ENCODE peak calls at places on chromosomes 5 and 9, in seven cellular contexts. E is choroid plexus epithelial cell, W is endodermal cell, N is GM20000, K is GM13976, O is endothelial cell, T is fibroblast of the aortic adventitia. L is an unnamed sample.
A peak's percentile ranks its signal among the peaks of the same experiment; 100 is the strongest.

GRCh38 chr5:158716668-158717067 is 383.0 kb downstream of the EBF1 start:
- DNase-seq in T (no peak), W (no peak), K (no peak), E (peak; percentile 11), N (no peak), O (no peak), L (no peak)

GRCh38 chr9:72119853-72120252 is 29.4 kb upstream of the GDA start:
- DNase-seq in O (no peak), K (no peak), N (no peak), W (no peak), E (no peak), T (no peak), L (no peak)

GRCh38 chr5:1195916-1196315 is 5.5 kb upstream of the SLC6A19 start:
- DNase-seq in T (no peak), N (no peak), O (no peak), K (no peak), W (no peak), E (no peak), L (no peak)

GRCh38 chr9:92807757-92808725 is 43.4 kb upstream of the BICD2 start:
- DNase-seq in T (no peak), W (peak; percentile 71), N (peak; percentile 33), O (no peak), E (no peak), K (no peak), L (no peak)

GRCh38 chr5:83595217-83595616 is 123.7 kb downstream of the VCAN start:
- DNase-seq in O (no peak), T (no peak), N (no peak), K (no peak), E (peak; percentile 34), W (no peak), L (no peak)

GRCh38 chr5:169668732-169669131 is 31.7 kb downstream of the DOCK2 start:
- DNase-seq in T (peak; percentile 35), E (peak; percentile 25), W (peak; percentile 61), K (no peak), O (no peak), N (no peak), L (no peak)

GRCh38 chr5:93721045-93721444 is 20.4 kb downstream of the POU5F2 start:
- DNase-seq in W (no peak), N (no peak), O (no peak), T (no peak), E (no peak), K (no peak), L (no peak)

GRCh38 chr5:122421379-122422081 is 109.5 kb downstream of the SNCAIP start:
- DNase-seq in O (no peak), K (peak; percentile 39), W (no peak), E (no peak), T (no peak), N (peak; percentile 25), L (no peak)

GRCh38 chr5:111472579-111472978 is 39.8 kb downstream of the STARD4 start:
- DNase-seq in K (no peak), O (no peak), W (no peak), E (no peak), N (peak; percentile 15), T (no peak), L (no peak)

GRCh38 chr5:125045647-125046046 is 299.2 kb upstream of the ZNF608 start:
- DNase-seq in W (no peak), T (no peak), N (no peak), K (no peak), E (no peak), O (no peak), L (no peak)

GRCh38 chr5:124869481-124870033 is 123.1 kb upstream of the ZNF608 start:
- DNase-seq in W (no peak), T (no peak), K (no peak), O (no peak), N (no peak), E (no peak), L (no peak)

GRCh38 chr5:158162479-158162878 is 303.5 kb upstream of the CLINT1 start:
- DNase-seq in E (no peak), O (no peak), K (no peak), T (no peak), N (no peak), W (no peak), L (no peak)

GRCh38 chr5:178284095-178284675 is 51.6 kb upstream of the PHYKPL start:
- DNase-seq in E (peak; percentile 45), N (no peak), T (no peak), W (peak; percentile 54), O (no peak), K (no peak), L (no peak)

GRCh38 chr5:155839251-155840037 is 487.5 kb upstream of the SGCD start:
- DNase-seq in K (no peak), T (no peak), E (no peak), N (no peak), W (peak; percentile 62), O (no peak), L (no peak)

GRCh38 chr5:57698785-57699184 is 216.2 kb upstream of the ACTBL2 start:
- DNase-seq in N (no peak), K (no peak), O (no peak), W (peak; percentile 51), T (no peak), E (no peak), L (no peak)

DNA sequence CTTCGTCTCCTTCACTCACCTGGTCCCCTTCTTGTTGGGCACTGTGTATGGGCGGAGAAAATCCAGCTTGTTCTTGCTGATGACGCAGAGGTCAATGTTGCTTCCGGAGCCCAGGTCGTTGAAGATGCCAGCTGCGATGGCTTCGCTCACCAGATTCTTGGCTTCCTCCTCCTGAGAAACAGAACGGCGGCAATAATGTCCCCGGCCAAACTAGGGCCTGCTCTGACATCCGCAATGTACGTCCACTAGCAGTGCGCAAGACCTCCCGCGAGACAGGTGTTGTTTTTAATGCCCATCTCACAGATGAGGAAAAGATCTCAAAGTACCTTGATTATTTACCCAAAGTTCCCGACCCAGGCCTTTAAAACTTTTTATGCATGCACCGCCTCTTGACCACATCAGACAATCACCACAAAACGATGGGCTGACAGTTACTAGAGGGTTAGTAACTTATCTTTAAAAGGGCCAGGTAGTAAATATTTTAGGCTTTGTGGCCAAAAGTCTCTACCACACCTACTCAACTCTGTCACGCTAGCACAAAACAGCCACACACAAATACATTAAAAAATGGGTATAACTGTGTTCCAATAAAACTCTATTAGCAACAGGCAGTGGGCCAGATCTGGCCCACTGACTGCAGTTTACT is 58.4 kb downstream of the PSMB7 start:
- DNase-seq in T (no peak), W (no peak), K (no peak), O (no peak), N (no peak), E (no peak), L (no peak)
- TF ChIP-seq CTCF in T (no peak), W (no peak), K (no peak), O (no peak), N (no peak), E (no peak), L (no peak)

GRCh38 chr9:128390150-128390812 is 19.1 kb downstream of the URM1 start:
- DNase-seq in N (no peak), W (no peak), E (no peak), K (no peak), T (no peak), O (no peak), L (no peak)
- TF ChIP-seq CTCF in N (no peak), W (no peak), E (no peak), K (no peak), T (no peak), O (no peak), L (no peak)

GRCh38 chr9:125758986-125759811 is 12.0 kb downstream of the PBX3 start:
- DNase-seq in O (no peak), W (peak; percentile 50), E (no peak), T (peak; percentile 23), K (no peak), N (no peak), L (no peak)
- TF ChIP-seq CTCF in O (no peak), W (no peak), E (no peak), T (no peak), K (no peak), N (no peak), L (no peak)

GRCh38 chr5:38497946-38498345 is 58.5 kb downstream of the LIFR start:
- DNase-seq in E (peak; percentile 65), N (no peak), K (no peak), T (peak; percentile 44), W (peak; percentile 57), O (no peak), L (no peak)
- TF ChIP-seq CTCF in E (peak; percentile 57), N (no peak), K (no peak), T (peak; percentile 30), W (peak; percentile 65), O (no peak), L (no peak)

L was measured in Calu3.